ENCODE peak calls at places on chromosomes 3 and 15, in seven cellular contexts. R is neural progenitor cell, A is GM23338, O is HCT116, I is OCI-LY7, M is MM.1S, F is GM23248. G is an unnamed sample.

GRCh38 chr3:197168606-197169005 is 129.8 kb downstream of the DLG1 start:
- DNase-seq in I (peak), O (no peak), A (peak), F (peak), R (peak), M (no peak), G (peak)

GRCh38 chr15:39792954-39793353 is 10.3 kb upstream of the FSIP1 start:
- DNase-seq in I (no peak), O (no peak), F (peak), M (no peak), R (no peak), A (no peak), G (no peak)

GRCh38 chr3:197692641-197693040 is 44.1 kb downstream of the RUBCN start:
- DNase-seq in I (no peak), O (no peak), A (no peak), M (no peak), R (no peak), F (no peak), G (no peak)

GRCh38 chr15:94584833-94585244 is 353.5 kb downstream of the MCTP2 start:
- DNase-seq in R (no peak), F (peak), A (no peak), O (no peak), M (peak), I (peak), G (no peak)

GRCh38 chr15:84883916-84884781 is at the start of gene SLC28A1:
- DNase-seq in I (no peak), O (no peak), M (no peak), A (no peak), F (no peak), R (no peak), G (peak)

GRCh38 chr3:114809668-114810413 is 337.2 kb downstream of the ZBTB20 start:
- DNase-seq in R (no peak), O (no peak), I (no peak), F (no peak), A (no peak), M (peak), G (peak)

GRCh38 chr3:40616420-40616819 is 91.7 kb downstream of the ZNF621 start:
- DNase-seq in F (no peak), A (peak), I (no peak), M (no peak), O (no peak), R (peak), G (no peak)

GRCh38 chr15:56877591-56877990 is 40.9 kb upstream of the TCF12 start:
- DNase-seq in M (no peak), F (no peak), O (no peak), A (no peak), I (no peak), R (no peak), G (no peak)

GRCh38 chr3:151733613-151734012 is at the start of gene AADACL2:
- DNase-seq in R (no peak), F (peak), A (no peak), O (no peak), M (no peak), I (no peak), G (no peak)

GRCh38 chr3:160622263-160623045 is 54.5 kb upstream of the ARL14 start:
- DNase-seq in A (no peak), I (no peak), R (no peak), F (peak), O (no peak), M (no peak), G (peak)

GRCh38 chr15:71238926-71239325 is 123.7 kb downstream of the THSD4 start:
- DNase-seq in O (no peak), I (no peak), A (no peak), F (peak), M (no peak), R (no peak), G (no peak)

GRCh38 chr15:84937144-84937543 is 44.5 kb upstream of the PDE8A start:
- DNase-seq in M (no peak), F (no peak), R (no peak), A (no peak), I (peak), O (no peak), G (no peak)

GRCh38 chr3:72196377-72196929 is 411.5 kb upstream of the PROK2 start:
- DNase-seq in F (no peak), M (no peak), O (no peak), A (no peak), R (no peak), I (no peak), G (no peak)

DNA sequence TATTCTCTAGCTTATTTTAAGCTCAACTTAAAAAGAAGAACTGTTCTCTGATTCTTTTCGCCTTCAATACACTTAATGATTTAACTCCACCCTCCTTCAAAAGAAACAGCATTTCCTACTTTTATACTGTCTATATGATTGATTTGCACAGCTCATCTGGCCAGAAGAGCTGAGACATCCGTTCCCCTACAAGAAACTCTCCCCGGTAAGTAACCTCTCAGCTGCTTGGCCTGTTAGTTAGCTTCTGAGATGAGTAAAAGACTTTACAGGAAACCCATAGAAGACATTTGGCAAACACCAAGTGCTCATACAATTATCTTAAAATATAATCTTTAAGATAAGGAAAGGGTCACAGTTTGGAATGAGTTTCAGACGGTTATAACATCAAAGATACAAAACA is at the start of gene CCR5:
- DNase-seq in R (no peak), I (no peak), O (no peak), M (peak), A (no peak), F (no peak), G (no peak)
- TF ChIP-seq EZH2phosphoT487 in R (no peak), I (no peak), O (no peak), M (no peak), A (no peak), F (no peak), G (no peak)

GRCh38 chr15:78709263-78709882 is 68.4 kb upstream of the CHRNB4 start:
- DNase-seq in R (peak), A (peak), O (peak), I (peak), F (peak), M (peak), G (peak)
- TF ChIP-seq EZH2phosphoT487 in R (no peak), A (no peak), O (no peak), I (no peak), F (no peak), M (no peak), G (no peak)

GRCh38 chr3:194730369-194730768 is 44.7 kb downstream of the FAM43A start:
- DNase-seq in R (peak), O (no peak), A (peak), F (peak), I (peak), M (peak), G (peak)
- TF ChIP-seq EZH2phosphoT487 in R (no peak), O (no peak), A (no peak), F (no peak), I (no peak), M (no peak), G (no peak)

GRCh38 chr3:130323503-130323902 is 22.0 kb upstream of the COL6A5 start:
- DNase-seq in F (no peak), A (no peak), O (no peak), I (no peak), M (no peak), R (no peak), G (no peak)
- TF ChIP-seq EZH2phosphoT487 in F (no peak), A (no peak), O (no peak), I (no peak), M (no peak), R (no peak), G (no peak)

DNA sequence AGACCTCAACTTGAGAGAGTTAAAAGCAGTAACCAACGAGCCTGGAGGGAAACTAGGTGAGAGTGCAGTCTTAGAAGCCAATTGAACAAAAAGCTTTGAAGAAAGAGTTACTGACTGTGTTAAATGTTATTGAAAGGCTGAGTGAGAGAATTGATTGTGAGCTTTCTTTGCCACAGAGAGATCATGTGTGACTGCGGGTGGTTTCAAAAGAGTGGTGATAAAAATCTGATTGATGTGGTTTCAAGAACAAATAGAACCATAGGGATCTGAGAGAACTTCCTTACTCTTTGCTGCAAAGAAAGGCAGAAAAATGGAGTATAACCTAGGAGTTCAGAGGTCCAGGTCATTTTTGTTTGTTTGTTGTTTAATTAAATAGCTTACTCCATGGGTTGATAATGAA is 759.9 kb upstream of the ALCAM start:
- DNase-seq in R (no peak), M (no peak), A (no peak), O (no peak), F (no peak), I (no peak), G (no peak)
- TF ChIP-seq EZH2phosphoT487 in R (no peak), M (no peak), A (no peak), O (no peak), F (no peak), I (no peak), G (no peak)

GRCh38 chr3:23108651-23109050 is 94.5 kb upstream of the UBE2E2 start:
- DNase-seq in F (no peak), I (no peak), R (no peak), A (no peak), O (no peak), M (no peak), G (no peak)
- TF ChIP-seq EZH2phosphoT487 in F (no peak), I (no peak), R (no peak), A (no peak), O (no peak), M (no peak), G (no peak)

G was measured in hepatocyte.